ENCODE peak calls at places on chromosome 6, in nine cellular contexts. S, D, T, W, C, P, H, O and M are unnamed samples.

GRCh38 chr6:136037246-136037884 is 185.9 kb downstream of the PDE7B start:
- DNase-seq in S (no peak), D (no peak), T (peak), W (no peak), C (no peak), P (no peak), H (peak), O (peak), M (peak)

GRCh38 chr6:167485186-167485978 is 160.5 kb downstream of the TTLL2 start:
- DNase-seq in S (no peak), D (no peak), T (peak), W (no peak), C (peak), P (peak), H (peak), O (peak), M (peak)

GRCh38 chr6:47479156-47479541 is 1.6 kb downstream of the CD2AP start:
- DNase-seq in S (no peak), D (no peak), T (no peak), W (no peak), C (peak), P (peak), H (peak), O (no peak), M (peak)

GRCh38 chr6:95511404-95511803 is 65.9 kb upstream of the MANEA start:
- DNase-seq in S (no peak), D (no peak), T (no peak), W (no peak), C (no peak), P (no peak), H (no peak), O (no peak), M (no peak)

GRCh38 chr6:43733471-43734293 is 36.3 kb upstream of the VEGFA start:
- DNase-seq in S (peak), D (no peak), T (no peak), W (peak), C (no peak), P (no peak), H (no peak), O (no peak), M (no peak)

GRCh38 chr6:320351-321157 is 28.3 kb downstream of the DUSP22 start:
- DNase-seq in S (no peak), D (no peak), T (no peak), W (no peak), C (no peak), P (no peak), H (no peak), O (no peak), M (no peak)

GRCh38 chr6:161186173-161186769 is 87.6 kb downstream of the AGPAT4 start:
- DNase-seq in S (no peak), D (no peak), T (peak), W (no peak), C (peak), P (peak), H (peak), O (peak), M (peak)

GRCh38 chr6:4939241-4939640 is 64.6 kb downstream of the RPP40 start:
- DNase-seq in S (no peak), D (no peak), T (no peak), W (no peak), C (no peak), P (no peak), H (no peak), O (no peak), M (no peak)

GRCh38 chr6:835476-836160 is 142.7 kb upstream of the EXOC2 start:
- DNase-seq in S (no peak), D (no peak), T (no peak), W (no peak), C (peak), P (peak), H (no peak), O (no peak), M (peak)

GRCh38 chr6:105317607-105318533 is 85.0 kb downstream of the PREP start:
- DNase-seq in S (peak), D (no peak), T (peak), W (no peak), C (no peak), P (peak), H (no peak), O (no peak), M (no peak)

GRCh38 chr6:27237089-27237723 is 10.3 kb upstream of the PRSS16 start:
- DNase-seq in S (peak), D (no peak), T (peak), W (no peak), C (peak), P (peak), H (peak), O (peak), M (peak)

GRCh38 chr6:56683882-56684281 is 41.2 kb upstream of the DST start:
- DNase-seq in S (no peak), D (no peak), T (peak), W (no peak), C (peak), P (peak), H (peak), O (peak), M (peak)

GRCh38 chr6:46932941-46933340 is 11.2 kb upstream of the ADGRF5 start:
- DNase-seq in S (no peak), D (no peak), T (peak), W (no peak), C (peak), P (no peak), H (peak), O (peak), M (peak)

GRCh38 chr6:85864453-85865401 is 222.0 kb upstream of the SYNCRIP start:
- DNase-seq in S (peak), D (no peak), T (peak), W (no peak), C (peak), P (peak), H (peak), O (peak), M (peak)

GRCh38 chr6:44271914-44272313 is 1.7 kb downstream of the TMEM151B start:
- DNase-seq in S (no peak), D (no peak), T (no peak), W (no peak), C (no peak), P (no peak), H (no peak), O (no peak), M (no peak)

GRCh38 chr6:96878101-96878500 is 19.6 kb downstream of the NDUFAF4 start:
- DNase-seq in S (no peak), D (no peak), T (no peak), W (no peak), C (peak), P (no peak), H (peak), O (no peak), M (no peak)

GRCh38 chr6:44268095-44268628 is 2.1 kb upstream of the TMEM151B start:
- DNase-seq in S (peak), D (no peak), T (peak), W (no peak), C (peak), P (peak), H (peak), O (peak), M (peak)

GRCh38 chr6:144362042-144363018 is 77.2 kb downstream of the UTRN start:
- DNase-seq in S (no peak), D (no peak), T (peak), W (no peak), C (peak), P (no peak), H (peak), O (peak), M (peak)

GRCh38 chr6:54041239-54041638 is 70.0 kb upstream of the MLIP start:
- DNase-seq in S (no peak), D (no peak), T (no peak), W (no peak), C (no peak), P (no peak), H (no peak), O (no peak), M (no peak)
- H3K4me3 ChIP-seq in S (no peak), D (no peak), T (no peak), W (no peak), C (no peak), P (no peak), H (no peak), O (no peak), M (no peak)

GRCh38 chr6:110542311-110543024 is 66.1 kb upstream of the SLC22A16 start:
- DNase-seq in S (no peak), D (peak), T (peak), W (no peak), C (no peak), P (no peak), H (no peak), O (peak), M (no peak)

GRCh38 chr6:110545081-110545872 is 68.9 kb upstream of the SLC22A16 start:
- DNase-seq in S (no peak), D (no peak), T (no peak), W (no peak), C (no peak), P (peak), H (no peak), O (no peak), M (peak)

GRCh38 chr6:110541701-110542309 is 65.4 kb upstream of the SLC22A16 start:
- DNase-seq in S (no peak), D (peak), T (no peak), W (no peak), C (peak), P (no peak), H (no peak), O (peak), M (no peak)

GRCh38 chr6:110543106-110543505 is 66.7 kb upstream of the SLC22A16 start:
- DNase-seq in S (no peak), D (peak), T (no peak), W (no peak), C (no peak), P (peak), H (no peak), O (no peak), M (no peak)

GRCh38 chr6:110544472-110544871 is 68.1 kb upstream of the SLC22A16 start:
- DNase-seq in S (no peak), D (no peak), T (no peak), W (no peak), C (peak), P (no peak), H (no peak), O (no peak), M (no peak)
- H3K4me3 ChIP-seq in S (no peak), D (no peak), T (no peak), W (no peak), C (no peak), P (no peak), H (no peak), O (no peak), M (no peak)

DNA sequence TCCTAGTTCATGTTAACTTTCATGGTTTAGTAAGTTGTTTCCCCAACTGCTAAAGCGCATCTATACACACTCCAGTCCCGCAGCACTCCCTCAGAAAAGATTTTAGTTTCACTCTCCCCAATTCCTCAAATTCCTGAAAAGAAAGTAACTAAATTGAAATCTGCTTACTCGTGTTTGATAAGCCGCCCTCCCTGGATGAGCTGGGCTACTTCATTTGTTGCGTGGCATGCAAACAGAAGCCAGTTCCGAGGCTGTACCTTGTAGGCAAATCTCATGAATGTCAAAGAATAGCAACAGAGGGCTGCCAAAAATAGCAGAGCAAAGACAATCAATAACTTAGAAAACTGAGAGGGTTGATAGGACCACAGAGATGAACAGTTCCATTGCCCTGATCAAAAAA is 16.9 kb downstream of the MPC1 start:
- DNase-seq in S (peak), D (no peak), T (no peak), W (no peak), C (no peak), P (no peak), H (no peak), O (peak), M (peak)
- H3K4me3 ChIP-seq in S (no peak), D (no peak), T (no peak), W (no peak), C (no peak), P (no peak), H (no peak), O (no peak), M (no peak)

DNA sequence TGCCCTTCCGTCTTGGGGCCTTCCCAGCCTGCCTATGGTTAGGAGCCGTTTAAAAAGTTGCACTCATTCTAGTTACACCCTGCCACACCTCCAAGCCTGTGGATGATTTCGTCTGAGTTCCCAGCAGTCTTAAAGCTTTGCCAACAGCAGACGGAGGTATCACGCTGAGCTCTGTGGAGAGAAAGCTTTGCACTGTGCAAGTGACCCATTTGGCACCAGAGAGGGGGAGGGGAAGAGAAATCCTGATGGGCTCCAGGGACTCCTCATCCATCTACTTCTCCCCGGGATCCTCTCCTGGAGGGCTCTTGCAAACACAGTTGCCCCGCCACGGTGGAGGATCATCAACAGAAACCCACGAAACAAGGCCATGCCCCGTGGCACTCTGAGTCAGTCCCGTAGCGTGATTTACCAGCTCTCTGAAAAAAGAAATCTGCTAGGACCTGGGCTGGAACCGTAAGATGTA is 98.8 kb upstream of the CITED2 start:
- DNase-seq in S (no peak), D (no peak), T (peak), W (peak), C (no peak), P (no peak), H (peak), O (peak), M (peak)
- H3K4me3 ChIP-seq in S (no peak), D (no peak), T (no peak), W (no peak), C (no peak), P (no peak), H (no peak), O (no peak), M (no peak)

GRCh38 chr6:134954272-134954990 is 4.5 kb upstream of the ALDH8A1 start:
- DNase-seq in S (no peak), D (no peak), T (no peak), W (no peak), C (no peak), P (no peak), H (no peak), O (no peak), M (no peak)

GRCh38 chr6:134959603-134960002 is 9.7 kb upstream of the ALDH8A1 start:
- DNase-seq in S (no peak), D (no peak), T (no peak), W (no peak), C (no peak), P (no peak), H (no peak), O (no peak), M (no peak)

GRCh38 chr6:134956676-134957075 is 6.8 kb upstream of the ALDH8A1 start:
- DNase-seq in S (no peak), D (no peak), T (no peak), W (no peak), C (no peak), P (no peak), H (peak), O (no peak), M (no peak)

GRCh38 chr6:134951494-134952263 is 1.8 kb upstream of the ALDH8A1 start:
- DNase-seq in S (no peak), D (no peak), T (no peak), W (no peak), C (no peak), P (no peak), H (no peak), O (no peak), M (no peak)

DNA sequence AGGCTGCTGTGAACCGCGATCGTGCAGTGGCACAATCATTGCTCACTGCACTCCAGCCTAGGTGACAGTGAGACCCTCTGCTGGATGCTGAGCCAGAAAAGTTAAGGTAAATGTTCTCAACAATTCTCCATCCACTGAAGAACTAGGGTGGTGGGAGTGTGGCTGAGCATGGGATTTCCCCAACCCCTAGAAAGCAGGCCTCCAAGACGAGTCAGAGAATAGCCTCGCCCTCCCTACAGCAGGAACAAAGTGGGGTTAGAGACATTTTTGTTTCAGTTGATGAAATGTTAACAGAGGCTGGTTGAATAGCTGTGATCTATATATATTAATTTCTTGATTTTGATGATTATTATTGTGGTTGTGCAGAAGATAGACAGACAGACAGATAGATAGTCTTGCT is 6.1 kb upstream of the ALDH8A1 start:
- DNase-seq in S (no peak), D (no peak), T (no peak), W (no peak), C (no peak), P (no peak), H (no peak), O (no peak), M (no peak)
- H3K4me3 ChIP-seq in S (no peak), D (no peak), T (no peak), W (no peak), C (no peak), P (no peak), H (no peak), O (no peak), M (no peak)

GRCh38 chr6:73234732-73235131 is 9.4 kb upstream of the KHDC1L start:
- DNase-seq in S (no peak), D (no peak), T (peak), W (no peak), C (peak), P (peak), H (peak), O (peak), M (peak)
- H3K4me3 ChIP-seq in S (no peak), D (no peak), T (no peak), W (no peak), C (no peak), P (peak), H (no peak), O (no peak), M (no peak)

GRCh38 chr6:52000064-52000463 is 87.3 kb downstream of the PKHD1 start:
- DNase-seq in S (no peak), D (no peak), T (no peak), W (no peak), C (no peak), P (peak), H (no peak), O (no peak), M (no peak)
- H3K4me3 ChIP-seq in S (no peak), D (no peak), T (no peak), W (no peak), C (no peak), P (no peak), H (no peak), O (no peak), M (no peak)

GRCh38 chr6:11537229-11538048 is at the start of gene TMEM170B:
- DNase-seq in S (peak), D (peak), T (peak), W (peak), C (peak), P (peak), H (peak), O (peak), M (peak)

GRCh38 chr6:11538799-11539468 is 1.4 kb downstream of the TMEM170B start:
- DNase-seq in S (no peak), D (no peak), T (no peak), W (no peak), C (no peak), P (no peak), H (no peak), O (no peak), M (no peak)

GRCh38 chr6:11535801-11536230 is 1.7 kb upstream of the TMEM170B start:
- DNase-seq in S (no peak), D (no peak), T (peak), W (no peak), C (peak), P (peak), H (peak), O (peak), M (peak)

GRCh38 chr6:11538049-11538798 is 675 bp downstream of the TMEM170B start:
- DNase-seq in S (peak), D (peak), T (peak), W (peak), C (no peak), P (no peak), H (peak), O (no peak), M (peak)

GRCh38 chr6:11536795-11537194 is 754 bp upstream of the TMEM170B start:
- DNase-seq in S (peak), D (no peak), T (no peak), W (no peak), C (no peak), P (no peak), H (peak), O (no peak), M (no peak)
- H3K4me3 ChIP-seq in S (peak), D (peak), T (peak), W (peak), C (peak), P (peak), H (peak), O (peak), M (peak)

GRCh38 chr6:111306104-111306888 is 176.7 kb downstream of the REV3L start:
- DNase-seq in S (peak), D (no peak), T (no peak), W (no peak), C (no peak), P (peak), H (no peak), O (no peak), M (no peak)

GRCh38 chr6:111297776-111298175 is 185.2 kb downstream of the REV3L start:
- DNase-seq in S (no peak), D (no peak), T (no peak), W (no peak), C (no peak), P (no peak), H (no peak), O (no peak), M (no peak)

GRCh38 chr6:111307275-111307858 is 175.7 kb downstream of the REV3L start:
- DNase-seq in S (no peak), D (no peak), T (no peak), W (no peak), C (peak), P (peak), H (no peak), O (no peak), M (no peak)

DNA sequence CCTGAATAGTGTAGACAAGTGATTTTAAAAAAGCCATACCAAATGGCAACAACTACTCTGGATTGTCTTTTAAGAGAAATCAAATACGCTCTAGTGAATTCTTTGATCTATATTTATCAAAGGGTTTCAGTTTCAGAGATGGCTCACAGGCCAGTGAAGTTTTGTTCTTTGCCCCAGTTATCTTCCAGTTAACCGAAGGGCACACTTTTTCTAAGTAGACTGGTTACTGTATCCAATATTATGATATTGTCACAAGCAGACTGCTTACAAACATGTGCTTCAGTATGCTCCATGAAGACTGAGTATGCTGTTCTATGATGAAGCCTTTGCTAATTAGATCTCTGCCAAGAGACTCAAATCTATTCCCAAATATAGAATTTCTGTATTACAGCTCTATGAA is 181.1 kb downstream of the REV3L start:
- DNase-seq in S (no peak), D (no peak), T (no peak), W (no peak), C (no peak), P (no peak), H (no peak), O (no peak), M (no peak)
- H3K4me3 ChIP-seq in S (no peak), D (no peak), T (no peak), W (no peak), C (no peak), P (no peak), H (no peak), O (no peak), M (no peak)